ENCODE peak calls at places on chromosomes 3 and 15, in nine cellular contexts. One of them, this sample, is unnamed.

GRCh38 chr3:136699271-136699828 is 52.8 kb downstream of the STAG1 start:
- DNase-seq in neuronal stem cell: no peak
- DNase-seq in fibroblast of lung: no peak
- DNase-seq in H1: no peak
- DNase-seq in endothelial cell of umbilical vein: no peak
- DNase-seq in HCT116: no peak
- DNase-seq in PC-3: no peak
- DNase-seq in DND-41: no peak
- DNase-seq in A549: no peak
- DNase-seq in this sample: no peak

GRCh38 chr3:169527539-169527938 is 136.0 kb downstream of the MECOM start:
- DNase-seq in neuronal stem cell: no peak
- DNase-seq in fibroblast of lung: peak; percentile 25
- DNase-seq in H1: no peak
- DNase-seq in endothelial cell of umbilical vein: peak; percentile 49
- DNase-seq in HCT116: no peak
- DNase-seq in PC-3: no peak
- DNase-seq in DND-41: no peak
- DNase-seq in A549: no peak
- DNase-seq in this sample: no peak

GRCh38 chr3:106699093-106699492 is 678.1 kb upstream of the CCDC54 start:
- DNase-seq in neuronal stem cell: peak; percentile 8
- DNase-seq in fibroblast of lung: no peak
- DNase-seq in H1: no peak
- DNase-seq in endothelial cell of umbilical vein: no peak
- DNase-seq in HCT116: no peak
- DNase-seq in PC-3: no peak
- DNase-seq in DND-41: no peak
- DNase-seq in A549: no peak
- DNase-seq in this sample: no peak

GRCh38 chr3:25648107-25648535 is 16.6 kb downstream of the TOP2B start:
- DNase-seq in neuronal stem cell: peak; percentile 86
- DNase-seq in fibroblast of lung: peak; percentile 86
- DNase-seq in H1: peak; percentile 63
- DNase-seq in endothelial cell of umbilical vein: peak; percentile 86
- DNase-seq in HCT116: peak; percentile 77
- DNase-seq in PC-3: peak; percentile 95
- DNase-seq in DND-41: peak; percentile 82
- DNase-seq in A549: peak; percentile 83
- DNase-seq in this sample: peak; percentile 89

GRCh38 chr15:88656760-88657221 is 18.0 kb downstream of the ISG20 start:
- DNase-seq in neuronal stem cell: no peak
- DNase-seq in fibroblast of lung: no peak
- DNase-seq in H1: no peak
- DNase-seq in endothelial cell of umbilical vein: no peak
- DNase-seq in HCT116: no peak
- DNase-seq in PC-3: no peak
- DNase-seq in DND-41: no peak
- DNase-seq in A549: no peak
- DNase-seq in this sample: peak; percentile 93

GRCh38 chr3:162738778-162739177 is 1242.2 kb downstream of the OTOL1 start:
- DNase-seq in neuronal stem cell: no peak
- DNase-seq in fibroblast of lung: no peak
- DNase-seq in H1: no peak
- DNase-seq in endothelial cell of umbilical vein: no peak
- DNase-seq in HCT116: no peak
- DNase-seq in PC-3: peak; percentile 52
- DNase-seq in DND-41: no peak
- DNase-seq in A549: no peak
- DNase-seq in this sample: no peak

GRCh38 chr3:51622868-51623267 is 48.2 kb upstream of the TEX264 start:
- DNase-seq in neuronal stem cell: no peak
- DNase-seq in fibroblast of lung: peak; percentile 90
- DNase-seq in H1: no peak
- DNase-seq in endothelial cell of umbilical vein: no peak
- DNase-seq in HCT116: no peak
- DNase-seq in PC-3: no peak
- DNase-seq in DND-41: no peak
- DNase-seq in A549: no peak
- DNase-seq in this sample: no peak

GRCh38 chr15:47691896-47692295 is 25.4 kb upstream of the SEMA6D start:
- DNase-seq in neuronal stem cell: no peak
- DNase-seq in fibroblast of lung: no peak
- DNase-seq in H1: no peak
- DNase-seq in endothelial cell of umbilical vein: no peak
- DNase-seq in HCT116: no peak
- DNase-seq in PC-3: no peak
- DNase-seq in DND-41: no peak
- DNase-seq in A549: no peak
- DNase-seq in this sample: no peak

GRCh38 chr3:31525532-31525931 is 7.2 kb upstream of the STT3B start:
- DNase-seq in neuronal stem cell: no peak
- DNase-seq in fibroblast of lung: no peak
- DNase-seq in H1: no peak
- DNase-seq in endothelial cell of umbilical vein: no peak
- DNase-seq in HCT116: no peak
- DNase-seq in PC-3: no peak
- DNase-seq in DND-41: no peak
- DNase-seq in A549: no peak
- DNase-seq in this sample: no peak

GRCh38 chr3:31521468-31521867 is 11.3 kb upstream of the STT3B start:
- DNase-seq in neuronal stem cell: no peak
- DNase-seq in fibroblast of lung: no peak
- DNase-seq in H1: no peak
- DNase-seq in endothelial cell of umbilical vein: no peak
- DNase-seq in HCT116: no peak
- DNase-seq in PC-3: no peak
- DNase-seq in DND-41: no peak
- DNase-seq in A549: no peak
- DNase-seq in this sample: no peak

GRCh38 chr3:31523543-31523942 is 9.2 kb upstream of the STT3B start:
- DNase-seq in neuronal stem cell: no peak
- DNase-seq in fibroblast of lung: no peak
- DNase-seq in H1: no peak
- DNase-seq in endothelial cell of umbilical vein: no peak
- DNase-seq in HCT116: no peak
- DNase-seq in PC-3: no peak
- DNase-seq in DND-41: no peak
- DNase-seq in A549: no peak
- DNase-seq in this sample: no peak

GRCh38 chr3:31516757-31517156 is 16.0 kb upstream of the STT3B start:
- DNase-seq in neuronal stem cell: no peak
- DNase-seq in fibroblast of lung: no peak
- DNase-seq in H1: no peak
- DNase-seq in endothelial cell of umbilical vein: no peak
- DNase-seq in HCT116: no peak
- DNase-seq in PC-3: no peak
- DNase-seq in DND-41: no peak
- DNase-seq in A549: no peak
- DNase-seq in this sample: no peak

GRCh38 chr3:31522152-31522551 is 10.6 kb upstream of the STT3B start:
- DNase-seq in neuronal stem cell: no peak
- DNase-seq in fibroblast of lung: no peak
- DNase-seq in H1: no peak
- DNase-seq in endothelial cell of umbilical vein: no peak
- DNase-seq in HCT116: no peak
- DNase-seq in PC-3: no peak
- DNase-seq in DND-41: peak; percentile 61
- DNase-seq in A549: no peak
- DNase-seq in this sample: peak; percentile 77
- H3K4me2 ChIP-seq in neuronal stem cell: no peak overlapping the region
- H3K4me2 ChIP-seq in fibroblast of lung: no peak overlapping the region
- H3K4me2 ChIP-seq in H1: no peak overlapping the region
- H3K4me2 ChIP-seq in endothelial cell of umbilical vein: no peak overlapping the region
- H3K4me2 ChIP-seq in HCT116: no peak overlapping the region
- H3K4me2 ChIP-seq in PC-3: no peak overlapping the region
- H3K4me2 ChIP-seq in DND-41: peak overlapping the region; percentile 14
- H3K4me2 ChIP-seq in A549: no peak overlapping the region
- H3K4me2 ChIP-seq in this sample: peak overlapping the region; percentile 50

DNA sequence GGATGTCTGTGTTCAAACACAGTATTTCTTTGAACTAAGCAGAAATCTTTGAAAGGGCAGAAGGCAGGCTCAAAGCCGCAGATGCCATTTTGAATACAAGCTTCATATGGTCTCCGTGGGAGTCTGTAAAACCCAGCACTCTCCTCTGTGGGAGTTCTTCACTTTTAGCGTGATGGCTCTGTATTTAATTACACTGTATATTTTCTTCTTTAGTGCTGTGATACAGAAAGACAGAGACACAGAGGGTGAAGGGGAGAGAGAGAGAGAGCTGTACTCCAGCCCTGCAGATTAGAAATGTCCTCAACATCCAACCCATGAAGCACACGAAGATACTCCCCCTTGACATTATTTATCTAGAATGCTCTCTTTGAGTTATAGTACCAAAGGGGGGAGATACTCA is 752.6 kb upstream of the NR2F2 start:
- DNase-seq in neuronal stem cell: no peak
- DNase-seq in fibroblast of lung: no peak
- DNase-seq in H1: no peak
- DNase-seq in endothelial cell of umbilical vein: no peak
- DNase-seq in HCT116: no peak
- DNase-seq in PC-3: no peak
- DNase-seq in DND-41: no peak
- DNase-seq in A549: no peak
- DNase-seq in this sample: no peak
- H3K9me3 ChIP-seq in neuronal stem cell: no peaks in the 10 kb centered on the region
- H3K9me3 ChIP-seq in fibroblast of lung: no peaks in the 10 kb centered on the region
- H3K9me3 ChIP-seq in H1: no peaks in the 10 kb centered on the region
- H3K9me3 ChIP-seq in endothelial cell of umbilical vein: no peaks in the 10 kb centered on the region
- H3K9me3 ChIP-seq in HCT116: no peaks in the 10 kb centered on the region
- H3K9me3 ChIP-seq in PC-3: no peaks in the 10 kb centered on the region
- H3K9me3 ChIP-seq in DND-41: no peaks in the 10 kb centered on the region
- H3K9me3 ChIP-seq in A549: no peaks in the 10 kb centered on the region
- H3K9me3 ChIP-seq in this sample: no peaks in the 10 kb centered on the region

DNA sequence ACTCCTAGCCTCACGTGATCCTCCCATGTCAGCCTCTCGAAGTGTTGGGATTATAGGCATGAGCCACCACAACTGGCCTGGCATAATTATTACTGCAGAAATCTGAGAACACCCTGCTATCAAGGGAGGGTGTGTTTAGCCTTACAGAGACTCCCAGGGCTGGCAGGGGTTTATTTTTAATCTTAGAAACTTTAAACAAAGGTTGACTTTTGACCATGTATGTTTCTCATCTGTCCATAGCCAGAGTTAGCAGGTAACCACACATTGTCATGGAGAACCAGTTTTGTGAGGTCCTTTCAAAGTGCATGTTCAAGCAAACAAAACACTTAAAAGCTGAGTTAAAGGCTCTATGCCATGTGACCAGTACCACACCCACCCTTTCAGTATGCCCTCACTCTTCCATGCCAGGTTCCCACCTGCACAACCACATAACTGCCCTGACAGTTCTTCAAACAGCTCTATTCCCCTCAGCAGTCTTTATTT is 11.1 kb downstream of the SIAH2 start:
- DNase-seq in neuronal stem cell: no peak
- DNase-seq in fibroblast of lung: no peak
- DNase-seq in H1: no peak
- DNase-seq in endothelial cell of umbilical vein: no peak
- DNase-seq in HCT116: no peak
- DNase-seq in PC-3: peak; percentile 70
- DNase-seq in DND-41: no peak
- DNase-seq in A549: no peak
- DNase-seq in this sample: no peak
- H3K4me1 ChIP-seq in neuronal stem cell: no peaks in the 10 kb centered on the region
- H3K4me1 ChIP-seq in fibroblast of lung: no peaks in the 10 kb centered on the region
- H3K4me1 ChIP-seq in H1: no peaks in the 10 kb centered on the region
- H3K4me1 ChIP-seq in endothelial cell of umbilical vein: no peaks in the 10 kb centered on the region
- H3K4me1 ChIP-seq in HCT116: no peaks in the 10 kb centered on the region
- H3K4me1 ChIP-seq in PC-3: peaks cover 26% of the 10 kb centered on the region
- H3K4me1 ChIP-seq in DND-41: peaks cover 2% of the 10 kb centered on the region
- H3K4me1 ChIP-seq in A549: peaks cover 21% of the 10 kb centered on the region
- H3K4me1 ChIP-seq in this sample: no peaks in the 10 kb centered on the region

GRCh38 chr15:57015897-57016296 is 97.5 kb downstream of the TCF12 start:
- DNase-seq in neuronal stem cell: no peak
- DNase-seq in fibroblast of lung: no peak
- DNase-seq in H1: no peak
- DNase-seq in endothelial cell of umbilical vein: no peak
- DNase-seq in HCT116: no peak
- DNase-seq in PC-3: peak; percentile 79
- DNase-seq in DND-41: no peak
- DNase-seq in A549: peak; percentile 25
- DNase-seq in this sample: no peak
- H3K4me2 ChIP-seq in neuronal stem cell: no peak overlapping the region
- H3K4me2 ChIP-seq in fibroblast of lung: no peak overlapping the region
- H3K4me2 ChIP-seq in H1: no peak overlapping the region
- H3K4me2 ChIP-seq in endothelial cell of umbilical vein: no peak overlapping the region
- H3K4me2 ChIP-seq in HCT116: peak overlapping the region; percentile 11
- H3K4me2 ChIP-seq in PC-3: peak overlapping the region; percentile 20
- H3K4me2 ChIP-seq in DND-41: no peak overlapping the region
- H3K4me2 ChIP-seq in A549: peak overlapping the region; percentile 35
- H3K4me2 ChIP-seq in this sample: no peak overlapping the region

This sample was measured in OCI-LY7.